ENCODE peak calls at places on chromosomes 3 and 15, in five cellular contexts. One of them, this sample, is unnamed.
A peak's percentile ranks its signal among the peaks of the same experiment; 100 is the strongest.

GRCh38 chr3:53816430-53816829 is 29.8 kb downstream of the CHDH start:
- DNase-seq in SJSA1: no peak
- DNase-seq in aorta: no peak
- DNase-seq in Peyer's patch: no peak
- DNase-seq in neural progenitor cell: no peak
- DNase-seq in this sample: no peak

GRCh38 chr3:146640955-146641867 is 36.1 kb upstream of the PLSCR5 start:
- DNase-seq in Peyer's patch: no peak
- DNase-seq in aorta: no peak
- DNase-seq in neural progenitor cell: peak; percentile 51
- DNase-seq in SJSA1: no peak
- DNase-seq in this sample: no peak

GRCh38 chr3:55461896-55462295 is 25.2 kb downstream of the WNT5A start:
- DNase-seq in SJSA1: no peak
- DNase-seq in aorta: no peak
- DNase-seq in neural progenitor cell: no peak
- DNase-seq in Peyer's patch: no peak
- DNase-seq in this sample: no peak

GRCh38 chr3:139607981-139608380 is 68.4 kb upstream of the RBP1 start:
- DNase-seq in SJSA1: no peak
- DNase-seq in aorta: no peak
- DNase-seq in Peyer's patch: no peak
- DNase-seq in neural progenitor cell: no peak
- DNase-seq in this sample: no peak

GRCh38 chr3:82259994-82260393 is 498.5 kb upstream of the GBE1 start:
- DNase-seq in Peyer's patch: no peak
- DNase-seq in SJSA1: no peak
- DNase-seq in aorta: no peak
- DNase-seq in neural progenitor cell: no peak
- DNase-seq in this sample: no peak

GRCh38 chr15:94119215-94119815 is 112.0 kb upstream of the MCTP2 start:
- DNase-seq in neural progenitor cell: peak; percentile 46
- DNase-seq in SJSA1: no peak
- DNase-seq in Peyer's patch: no peak
- DNase-seq in aorta: no peak
- DNase-seq in this sample: peak; percentile 63

GRCh38 chr3:23760325-23760724 is 45.4 kb upstream of the UBE2E1 start:
- DNase-seq in Peyer's patch: no peak
- DNase-seq in neural progenitor cell: no peak
- DNase-seq in aorta: no peak
- DNase-seq in SJSA1: no peak
- DNase-seq in this sample: no peak

GRCh38 chr3:143820466-143821221 is 27.6 kb downstream of the SLC9A9 start:
- DNase-seq in neural progenitor cell: no peak
- DNase-seq in aorta: no peak
- DNase-seq in Peyer's patch: no peak
- DNase-seq in SJSA1: no peak
- DNase-seq in this sample: no peak

GRCh38 chr3:196524527-196524926 is 9.4 kb upstream of the SMCO1 start:
- DNase-seq in neural progenitor cell: peak; percentile 30
- DNase-seq in SJSA1: no peak
- DNase-seq in Peyer's patch: no peak
- DNase-seq in aorta: no peak
- DNase-seq in this sample: no peak

GRCh38 chr15:42152921-42153680 is 3.3 kb downstream of the PLA2G4F start:
- DNase-seq in Peyer's patch: no peak
- DNase-seq in SJSA1: no peak
- DNase-seq in aorta: no peak
- DNase-seq in neural progenitor cell: no peak
- DNase-seq in this sample: no peak

GRCh38 chr3:178325330-178325729 is 210.9 kb upstream of the KCNMB2 start:
- DNase-seq in aorta: no peak
- DNase-seq in Peyer's patch: no peak
- DNase-seq in SJSA1: no peak
- DNase-seq in neural progenitor cell: peak; percentile 6
- DNase-seq in this sample: no peak

GRCh38 chr15:57654136-57654845 is 52.2 kb upstream of the POLR2M start:
- DNase-seq in Peyer's patch: no peak
- DNase-seq in neural progenitor cell: no peak
- DNase-seq in SJSA1: no peak
- DNase-seq in aorta: no peak
- DNase-seq in this sample: no peak

GRCh38 chr3:14946749-14947104 is 656 bp upstream of the NR2C2 start:
- DNase-seq in Peyer's patch: no peak
- DNase-seq in neural progenitor cell: no peak
- DNase-seq in SJSA1: no peak
- DNase-seq in aorta: no peak
- DNase-seq in this sample: no peak

GRCh38 chr3:49529567-49529966 is 24.7 kb upstream of the BSN start:
- DNase-seq in neural progenitor cell: no peak
- DNase-seq in SJSA1: no peak
- DNase-seq in Peyer's patch: no peak
- DNase-seq in aorta: no peak
- DNase-seq in this sample: no peak

GRCh38 chr3:10725067-10725466 is 91.0 kb upstream of the SLC6A11 start:
- DNase-seq in Peyer's patch: no peak
- DNase-seq in aorta: no peak
- DNase-seq in neural progenitor cell: no peak
- DNase-seq in SJSA1: no peak
- DNase-seq in this sample: no peak

GRCh38 chr3:113890256-113890900 is 51.8 kb downstream of the GRAMD1C start:
- DNase-seq in SJSA1: no peak
- DNase-seq in aorta: no peak
- DNase-seq in Peyer's patch: no peak
- DNase-seq in neural progenitor cell: peak; percentile 4
- DNase-seq in this sample: no peak

GRCh38 chr3:133152056-133152455 is 113.9 kb downstream of the TMEM108 start:
- DNase-seq in aorta: no peak
- DNase-seq in SJSA1: no peak
- DNase-seq in Peyer's patch: no peak
- DNase-seq in neural progenitor cell: no peak
- DNase-seq in this sample: no peak

GRCh38 chr3:141123677-141124410 is 72.7 kb downstream of the SPSB4 start:
- DNase-seq in neural progenitor cell: peak; percentile 1
- DNase-seq in SJSA1: no peak
- DNase-seq in aorta: no peak
- DNase-seq in Peyer's patch: no peak
- DNase-seq in this sample: no peak

GRCh38 chr3:48014358-48014757 is 1.9 kb downstream of the MAP4 start:
- DNase-seq in SJSA1: no peak
- DNase-seq in neural progenitor cell: no peak
- DNase-seq in aorta: no peak
- DNase-seq in Peyer's patch: no peak
- DNase-seq in this sample: no peak

GRCh38 chr3:184031187-184031792 is at the start of gene HTR3D:
- DNase-seq in aorta: no peak
- DNase-seq in Peyer's patch: no peak
- DNase-seq in neural progenitor cell: no peak
- DNase-seq in SJSA1: no peak
- DNase-seq in this sample: no peak

GRCh38 chr3:123773681-123774431 is 110.3 kb downstream of the MYLK start:
- DNase-seq in neural progenitor cell: no peak
- DNase-seq in Peyer's patch: no peak
- DNase-seq in SJSA1: no peak
- DNase-seq in aorta: peak; percentile 83
- DNase-seq in this sample: no peak

GRCh38 chr3:16286672-16287604 is 21.9 kb downstream of the OXNAD1 start:
- DNase-seq in neural progenitor cell: no peak
- DNase-seq in aorta: no peak
- DNase-seq in SJSA1: no peak
- DNase-seq in Peyer's patch: no peak
- DNase-seq in this sample: no peak

GRCh38 chr3:14804835-14805780 is 13.7 kb upstream of the FGD5 start:
- DNase-seq in neural progenitor cell: no peak
- DNase-seq in aorta: peak; percentile 3
- DNase-seq in SJSA1: no peak
- DNase-seq in Peyer's patch: no peak
- DNase-seq in this sample: no peak

GRCh38 chr3:133459400-133459799 is 59.5 kb downstream of the BFSP2 start:
- DNase-seq in Peyer's patch: no peak
- DNase-seq in aorta: no peak
- DNase-seq in neural progenitor cell: peak; percentile 21
- DNase-seq in SJSA1: no peak
- DNase-seq in this sample: no peak

GRCh38 chr3:183697610-183698317 is at the start of gene YEATS2:
- DNase-seq in SJSA1: peak; percentile 57
- DNase-seq in neural progenitor cell: peak; percentile 86
- DNase-seq in aorta: peak; percentile 88
- DNase-seq in Peyer's patch: peak; percentile 53
- DNase-seq in this sample: peak; percentile 58

GRCh38 chr3:50210510-50211367 is 5.7 kb downstream of the SLC38A3 start:
- DNase-seq in SJSA1: no peak
- DNase-seq in aorta: no peak
- DNase-seq in neural progenitor cell: no peak
- DNase-seq in Peyer's patch: no peak
- DNase-seq in this sample: no peak

GRCh38 chr15:78171864-78172472 is 22.8 kb downstream of the IDH3A start:
- DNase-seq in aorta: no peak
- DNase-seq in neural progenitor cell: no peak
- DNase-seq in Peyer's patch: peak; percentile 12
- DNase-seq in SJSA1: no peak
- DNase-seq in this sample: no peak

GRCh38 chr15:78168591-78168990 is 19.4 kb downstream of the IDH3A start:
- DNase-seq in SJSA1: no peak
- DNase-seq in aorta: no peak
- DNase-seq in neural progenitor cell: no peak
- DNase-seq in Peyer's patch: peak; percentile 39
- DNase-seq in this sample: no peak

GRCh38 chr15:78174398-78174797 is 25.2 kb downstream of the IDH3A start:
- DNase-seq in neural progenitor cell: no peak
- DNase-seq in aorta: no peak
- DNase-seq in SJSA1: no peak
- DNase-seq in Peyer's patch: peak; percentile 65
- DNase-seq in this sample: no peak

GRCh38 chr15:78167227-78167888 is 18.2 kb downstream of the IDH3A start:
- DNase-seq in neural progenitor cell: no peak
- DNase-seq in Peyer's patch: peak; percentile 40
- DNase-seq in SJSA1: no peak
- DNase-seq in aorta: no peak
- DNase-seq in this sample: no peak

DNA sequence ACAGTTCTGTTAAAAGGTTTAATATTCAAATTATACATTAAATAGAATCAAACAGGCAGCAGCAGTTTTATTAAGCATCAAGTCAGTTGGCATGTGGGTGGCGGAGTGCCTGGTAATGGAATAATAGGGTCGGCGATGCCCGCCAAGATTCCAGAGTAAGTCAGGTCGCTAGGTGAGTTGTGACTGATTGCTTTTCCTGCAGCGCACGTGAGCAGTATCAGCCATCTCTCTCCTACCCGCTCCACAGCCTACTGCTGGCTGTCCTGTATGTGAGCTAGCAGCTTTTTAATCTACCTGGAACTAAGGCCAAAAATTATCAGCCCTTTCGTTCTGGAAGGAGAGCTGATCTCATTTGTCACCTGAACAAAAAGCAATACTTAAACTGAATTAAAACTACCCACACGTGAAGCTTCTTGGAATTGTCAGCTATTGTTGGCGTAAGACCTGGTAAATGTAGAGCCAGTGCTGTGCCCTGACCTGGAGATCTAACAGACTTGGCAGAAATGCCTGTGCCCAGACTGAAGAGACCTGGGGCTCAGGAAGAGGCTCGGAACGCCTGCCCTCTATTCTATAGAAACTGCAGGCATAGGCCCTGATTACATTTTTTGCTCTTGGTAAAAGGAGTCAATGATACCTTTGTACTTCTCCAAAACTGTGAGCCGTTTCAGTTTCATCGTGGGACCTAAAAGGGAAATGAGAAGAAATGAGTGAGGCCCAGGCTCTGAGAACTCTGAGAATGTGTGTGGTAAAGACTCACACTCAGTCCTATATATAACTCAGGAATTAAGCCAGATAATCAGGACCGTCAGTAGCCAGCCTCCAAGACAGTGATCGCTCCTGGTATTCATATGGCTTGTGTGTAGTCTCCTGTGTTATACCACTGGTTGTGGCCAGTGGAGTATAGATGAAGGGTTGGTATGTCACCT is 21.9 kb downstream of the IDH3A start:
- DNase-seq in neural progenitor cell: no peak
- DNase-seq in Peyer's patch: peak; percentile 50
- DNase-seq in SJSA1: no peak
- DNase-seq in aorta: no peak
- DNase-seq in this sample: no peak
- H3K4me1 ChIP-seq in neural progenitor cell: no peaks in the 10 kb centered on the region
- H3K4me1 ChIP-seq in Peyer's patch: no peaks in the 10 kb centered on the region
- H3K4me1 ChIP-seq in SJSA1: no peaks in the 10 kb centered on the region
- H3K4me1 ChIP-seq in aorta: no peaks in the 10 kb centered on the region
- H3K4me1 ChIP-seq in this sample: peaks cover 1% of the 10 kb centered on the region

GRCh38 chr3:160612386-160613115 is 47.2 kb upstream of the KPNA4 start:
- DNase-seq in SJSA1: no peak
- DNase-seq in neural progenitor cell: no peak
- DNase-seq in aorta: no peak
- DNase-seq in Peyer's patch: no peak
- DNase-seq in this sample: no peak
- H3K27ac ChIP-seq in SJSA1: no peak overlapping the region
- H3K27ac ChIP-seq in neural progenitor cell: no peak overlapping the region
- H3K27ac ChIP-seq in aorta: no peak overlapping the region
- H3K27ac ChIP-seq in Peyer's patch: no peak overlapping the region
- H3K27ac ChIP-seq in this sample: no peak overlapping the region

GRCh38 chr3:115099115-115099884 is 47.8 kb downstream of the ZBTB20 start:
- DNase-seq in aorta: no peak
- DNase-seq in neural progenitor cell: no peak
- DNase-seq in SJSA1: no peak
- DNase-seq in Peyer's patch: no peak
- DNase-seq in this sample: no peak
- H3K4me3 ChIP-seq in aorta: peak overlapping the region; percentile 41
- H3K4me3 ChIP-seq in neural progenitor cell: no peak overlapping the region
- H3K4me3 ChIP-seq in SJSA1: no peak overlapping the region
- H3K4me3 ChIP-seq in Peyer's patch: peak overlapping the region; percentile 46
- H3K4me3 ChIP-seq in this sample: peak overlapping the region; percentile 21

GRCh38 chr15:69313437-69314000 is 14.8 kb downstream of the PAQR5 start:
- DNase-seq in SJSA1: no peak
- DNase-seq in Peyer's patch: no peak
- DNase-seq in neural progenitor cell: no peak
- DNase-seq in aorta: peak; percentile 45
- DNase-seq in this sample: no peak

GRCh38 chr15:69314174-69314573 is 15.5 kb downstream of the PAQR5 start:
- DNase-seq in Peyer's patch: no peak
- DNase-seq in aorta: no peak
- DNase-seq in neural progenitor cell: no peak
- DNase-seq in SJSA1: no peak
- DNase-seq in this sample: no peak

GRCh38 chr15:69315402-69316110 is 16.8 kb downstream of the PAQR5 start:
- DNase-seq in SJSA1: no peak
- DNase-seq in neural progenitor cell: no peak
- DNase-seq in Peyer's patch: no peak
- DNase-seq in aorta: peak; percentile 38
- DNase-seq in this sample: no peak

GRCh38 chr15:69316281-69316680 is 17.6 kb downstream of the PAQR5 start:
- DNase-seq in aorta: peak; percentile 16
- DNase-seq in neural progenitor cell: no peak
- DNase-seq in Peyer's patch: no peak
- DNase-seq in SJSA1: no peak
- DNase-seq in this sample: no peak

DNA sequence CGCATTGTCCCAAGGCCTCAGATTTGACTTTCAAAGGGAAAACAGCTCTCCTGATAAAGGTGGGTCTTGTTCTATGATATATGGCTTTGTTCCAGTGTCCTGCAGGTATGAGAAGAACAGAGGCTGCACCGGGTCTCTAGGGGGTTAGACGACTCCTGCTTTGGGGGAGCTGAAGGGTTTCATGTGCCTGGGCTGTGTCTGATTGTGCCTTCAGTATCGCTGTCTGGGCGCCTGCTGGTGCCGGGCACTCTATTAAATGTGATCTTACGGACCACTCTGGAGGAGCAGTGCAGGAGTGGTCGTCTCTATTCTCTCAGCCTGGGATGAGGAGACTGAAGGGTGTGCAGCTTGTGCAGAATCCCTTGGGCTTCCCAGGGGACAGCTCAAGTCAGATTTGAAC is 16.0 kb downstream of the PAQR5 start:
- DNase-seq in neural progenitor cell: no peak
- DNase-seq in Peyer's patch: no peak
- DNase-seq in aorta: peak; percentile 25
- DNase-seq in SJSA1: no peak
- DNase-seq in this sample: no peak
- H3K4me1 ChIP-seq in neural progenitor cell: peaks cover 4% of the 10 kb centered on the region
- H3K4me1 ChIP-seq in Peyer's patch: no peaks in the 10 kb centered on the region
- H3K4me1 ChIP-seq in aorta: no peaks in the 10 kb centered on the region
- H3K4me1 ChIP-seq in SJSA1: peaks cover 19% of the 10 kb centered on the region
- H3K4me1 ChIP-seq in this sample: no peaks in the 10 kb centered on the region